ENCODE peak calls at places on chromosomes 16 and 17, in ten cellular contexts. L is A549; T is cardiac fibroblast; Y is tibial artery; I is hippocampal formation; J is mucosa of descending colon; E is activated T-cell treated with anti-CD3 and anti-CD28 coated beads, Interleukin-2, amount 50 U/mL, for 72 hours; K is effector memory CD4-positive, alpha-beta T cell; C is CD4-positive, alpha-beta T cell; O is ACHN. P is an unnamed sample.

GRCh38 chr17:58331815-58332719 is 3.5 kb upstream of the TSPOAP1 start:
- DNase-seq in O (no peak), J (peak; percentile 95), Y (peak; percentile 55), T (no peak), E (peak; percentile 95), K (peak; percentile 79), C (peak; percentile 92), L (no peak), I (no peak), P (no peak)

GRCh38 chr17:71741836-71742235 is 379.0 kb upstream of the SOX9 start:
- DNase-seq in C (no peak), K (no peak), O (no peak), E (no peak), Y (no peak), T (no peak), J (no peak), L (no peak), I (no peak), P (no peak)

GRCh38 chr16:70674221-70675014 is 11.4 kb downstream of the MTSS2 start:
- DNase-seq in E (no peak), J (peak; percentile 37), O (no peak), L (no peak), K (no peak), Y (no peak), I (no peak), C (no peak), T (no peak), P (no peak)

GRCh38 chr16:71491032-71491431 is 1.9 kb upstream of the ZNF19 start:
- DNase-seq in C (no peak), E (no peak), Y (no peak), O (no peak), I (no peak), T (no peak), K (no peak), J (no peak), L (no peak), P (no peak)

GRCh38 chr17:7107795-7108559 is 6.6 kb downstream of the ASGR2 start:
- DNase-seq in I (no peak), O (no peak), C (no peak), Y (no peak), J (no peak), K (no peak), T (no peak), L (no peak), E (no peak), P (no peak)

GRCh38 chr17:16415031-16415924 is at the start of gene TRPV2:
- DNase-seq in Y (no peak), L (peak; percentile 53), T (no peak), J (peak; percentile 83), E (peak; percentile 59), C (peak; percentile 42), O (peak; percentile 19), K (no peak), I (no peak), P (no peak)

GRCh38 chr17:41697122-41697962 is 8.7 kb downstream of the EIF1 start:
- DNase-seq in T (peak; percentile 88), J (no peak), L (no peak), O (no peak), K (no peak), E (no peak), C (no peak), Y (peak; percentile 91), I (peak; percentile 39), P (peak; percentile 74)

GRCh38 chr16:50245417-50246298 is 20.7 kb upstream of the ADCY7 start:
- DNase-seq in K (no peak), T (peak; percentile 53), I (peak; percentile 4), Y (peak; percentile 63), E (peak; percentile 78), O (peak; percentile 58), L (peak; percentile 83), J (peak; percentile 79), C (peak; percentile 53), P (peak; percentile 87)

GRCh38 chr17:17402558-17402957 is 74.2 kb upstream of the MED9 start:
- DNase-seq in T (no peak), E (no peak), C (no peak), I (no peak), J (no peak), O (no peak), Y (no peak), K (no peak), L (no peak), P (peak; percentile 30)

GRCh38 chr16:84356176-84356575 is 12.2 kb upstream of the ATP2C2 start:
- DNase-seq in L (no peak), K (no peak), J (peak; percentile 22), C (no peak), T (no peak), E (no peak), Y (no peak), I (no peak), O (no peak), P (no peak)

GRCh38 chr16:81277681-81278080 is 37.1 kb upstream of the GAN start:
- DNase-seq in K (no peak), C (no peak), L (no peak), E (no peak), J (no peak), Y (no peak), O (no peak), T (no peak), I (no peak), P (no peak)

GRCh38 chr17:27269201-27269600 is 24.7 kb upstream of the WSB1 start:
- DNase-seq in C (no peak), I (no peak), L (no peak), K (no peak), O (no peak), Y (no peak), E (no peak), J (no peak), T (no peak), P (no peak)

GRCh38 chr17:45906927-45907622 is 12.7 kb downstream of the MAPT start:
- DNase-seq in Y (no peak), J (no peak), E (peak; percentile 53), I (no peak), C (no peak), L (no peak), K (no peak), O (no peak), T (no peak), P (no peak)

P was measured in AG08395.